ENCODE peak calls at places on chromosome 17, in eight cellular contexts. F, B, A, K, Q, W, S and P are unnamed samples.

GRCh38 chr17:60602385-60602742 is 2.4 kb downstream of the PPM1D start:
- DNase-seq in F (no peak), B (no peak), A (peak; percentile 32), W (no peak), K (no peak), Q (no peak), S (no peak), P (no peak)

GRCh38 chr17:79137015-79137770 is 62.6 kb downstream of the ENGASE start:
- DNase-seq in W (no peak), K (no peak), F (no peak), Q (no peak), B (peak; percentile 30), S (no peak), A (no peak), P (no peak)

GRCh38 chr17:19357351-19358140 is 5.0 kb downstream of the B9D1 start:
- DNase-seq in B (no peak), F (no peak), S (no peak), A (no peak), K (no peak), Q (peak; percentile 19), W (no peak), P (no peak)

GRCh38 chr17:81999975-82000802 is 22.5 kb downstream of the CENPX start:
- DNase-seq in F (no peak), Q (no peak), K (no peak), A (no peak), B (no peak), W (no peak), S (no peak), P (no peak)

GRCh38 chr17:27630607-27631408 is at the start of gene LGALS9:
- DNase-seq in A (no peak), S (no peak), Q (no peak), B (no peak), K (peak; percentile 32), F (peak; percentile 81), W (no peak), P (peak; percentile 26)

GRCh38 chr17:4777969-4778760 is 6.5 kb downstream of the TM4SF5 start:
- DNase-seq in Q (no peak), K (no peak), A (no peak), F (no peak), W (no peak), S (no peak), B (no peak), P (no peak)

GRCh38 chr17:18261146-18261515 is 669 bp downstream of the MIEF2 start:
- DNase-seq in Q (peak; percentile 88), W (no peak), K (peak; percentile 58), F (peak; percentile 57), B (no peak), A (peak; percentile 86), S (no peak), P (no peak)

GRCh38 chr17:44069974-44070454 is 521 bp upstream of the G6PC3 start:
- DNase-seq in F (no peak), S (no peak), Q (no peak), K (peak; percentile 26), B (no peak), A (peak; percentile 44), W (no peak), P (no peak)

GRCh38 chr17:82753201-82753464 is 1.3 kb downstream of the TBCD start:
- DNase-seq in Q (no peak), K (no peak), A (no peak), B (no peak), F (no peak), W (no peak), S (no peak), P (no peak)

GRCh38 chr17:20189979-20190378 is 180.8 kb downstream of the SPECC1 start:
- DNase-seq in F (no peak), Q (no peak), B (no peak), K (no peak), W (no peak), A (no peak), S (no peak), P (no peak)

GRCh38 chr17:49359990-49360795 is 1.9 kb downstream of the ZNF652 start:
- DNase-seq in W (no peak), F (peak; percentile 35), S (no peak), B (no peak), A (peak; percentile 32), Q (no peak), K (peak; percentile 9), P (no peak)

GRCh38 chr17:36920032-36921000 is 17.0 kb upstream of the LHX1 start:
- DNase-seq in S (no peak), A (peak; percentile 84), W (no peak), Q (no peak), K (peak; percentile 51), B (no peak), F (no peak), P (no peak)

GRCh38 chr17:63150466-63150865 is 184.4 kb downstream of the TANC2 start:
- DNase-seq in S (no peak), A (no peak), B (no peak), Q (no peak), F (no peak), W (no peak), K (no peak), P (no peak)

GRCh38 chr17:37710344-37710886 is 34.4 kb downstream of the HNF1B start:
- DNase-seq in Q (peak; percentile 86), S (no peak), A (peak; percentile 51), K (no peak), F (peak; percentile 9), B (peak; percentile 61), W (no peak), P (no peak)

GRCh38 chr17:76166168-76166567 is 25.1 kb upstream of the FOXJ1 start:
- DNase-seq in W (no peak), A (no peak), S (no peak), F (no peak), K (peak; percentile 30), Q (no peak), B (no peak), P (no peak)

GRCh38 chr17:45230787-45231480 is 9.2 kb downstream of the FMNL1 start:
- DNase-seq in A (no peak), F (no peak), K (peak; percentile 31), B (peak; percentile 92), Q (no peak), S (no peak), W (no peak), P (no peak)

GRCh38 chr17:66836063-66837005 is 1.4 kb downstream of the CACNG5 start:
- DNase-seq in K (no peak), S (no peak), B (no peak), W (no peak), A (no peak), Q (no peak), F (no peak), P (no peak)

GRCh38 chr17:76161113-76161512 is 20.1 kb upstream of the FOXJ1 start:
- DNase-seq in B (no peak), K (no peak), W (no peak), S (no peak), A (peak; percentile 32), Q (no peak), F (no peak), P (no peak)

GRCh38 chr17:45649796-45650195 is 134.3 kb upstream of the CRHR1 start:
- DNase-seq in K (no peak), F (no peak), Q (no peak), A (no peak), S (no peak), B (no peak), W (no peak), P (no peak)

GRCh38 chr17:44086364-44087311 is 16.1 kb downstream of the G6PC3 start:
- DNase-seq in F (no peak), S (peak; percentile 62), W (no peak), Q (peak; percentile 57), K (peak; percentile 75), A (peak; percentile 72), B (no peak), P (no peak)

GRCh38 chr17:29243792-29244191 is 2.9 kb upstream of the CRYBA1 start:
- DNase-seq in S (no peak), W (no peak), Q (no peak), B (no peak), K (no peak), A (peak; percentile 57), F (peak; percentile 45), P (no peak)

GRCh38 chr17:7017827-7018200 is 5.0 kb upstream of the BCL6B start:
- DNase-seq in A (no peak), K (no peak), S (no peak), F (no peak), W (no peak), Q (no peak), B (no peak), P (no peak)

GRCh38 chr17:8672326-8672725 is 41.8 kb upstream of the MYH10 start:
- DNase-seq in A (no peak), K (no peak), W (no peak), S (no peak), Q (no peak), B (no peak), F (no peak), P (no peak)

GRCh38 chr17:39194089-39194984 is 3.1 kb downstream of the CACNB1 start:
- DNase-seq in B (no peak), S (no peak), A (no peak), Q (peak; percentile 64), W (no peak), F (no peak), K (no peak), P (no peak)

GRCh38 chr17:32847977-32848376 is 28.9 kb downstream of the MYO1D start:
- DNase-seq in A (no peak), Q (no peak), W (no peak), F (no peak), K (no peak), S (no peak), B (no peak), P (no peak)

GRCh38 chr17:1031711-1032110 is 34.8 kb downstream of the TIMM22 start:
- DNase-seq in S (no peak), W (no peak), B (no peak), F (no peak), A (no peak), K (no peak), Q (peak; percentile 60), P (no peak)

GRCh38 chr17:58388302-58389190 is 28.8 kb downstream of the RNF43 start:
- DNase-seq in S (no peak), Q (no peak), K (no peak), F (no peak), B (no peak), W (no peak), A (no peak), P (no peak)

GRCh38 chr17:81608082-81608481 is 28.8 kb downstream of the NPLOC4 start:
- DNase-seq in W (no peak), F (no peak), A (peak; percentile 28), K (no peak), S (no peak), Q (no peak), B (no peak), P (no peak)

GRCh38 chr17:61834610-61835009 is 28.7 kb downstream of the BRIP1 start:
- DNase-seq in A (no peak), B (no peak), F (no peak), S (no peak), Q (no peak), W (no peak), K (no peak), P (no peak)

GRCh38 chr17:72706396-72706981 is 386.0 kb downstream of the SLC39A11 start:
- DNase-seq in Q (no peak), W (no peak), K (no peak), F (no peak), B (no peak), S (no peak), A (no peak), P (no peak)

GRCh38 chr17:74491645-74492044 is 25.2 kb downstream of the CD300A start:
- DNase-seq in Q (no peak), B (no peak), S (no peak), W (no peak), A (no peak), K (no peak), F (no peak), P (no peak)